ENCODE peak calls at places on chromosome 6, in seven cellular contexts. One of them, this sample, is unnamed.

GRCh38 chr6:133983099-133983939 is 30.3 kb downstream of the TBPL1 start:
- DNase-seq in B cell: no peak
- DNase-seq in EL: peak
- DNase-seq in fibroblast of gingiva: peak
- DNase-seq in activated gamma-delta T cell treated with Interleukin-2 at 50 U/mL for 16 hours: peak
- DNase-seq in mucosa of gallbladder: no peak
- DNase-seq in GM13977: no peak
- DNase-seq in this sample: no peak

GRCh38 chr6:36315921-36316320 is 20.8 kb downstream of the BNIP5 start:
- DNase-seq in EL: no peak
- DNase-seq in mucosa of gallbladder: no peak
- DNase-seq in GM13977: no peak
- DNase-seq in fibroblast of gingiva: no peak
- DNase-seq in activated gamma-delta T cell treated with Interleukin-2 at 50 U/mL for 16 hours: no peak
- DNase-seq in B cell: no peak
- DNase-seq in this sample: no peak

GRCh38 chr6:107807186-107807585 is 16.9 kb downstream of the SCML4 start:
- DNase-seq in activated gamma-delta T cell treated with Interleukin-2 at 50 U/mL for 16 hours: no peak
- DNase-seq in EL: no peak
- DNase-seq in GM13977: no peak
- DNase-seq in fibroblast of gingiva: no peak
- DNase-seq in mucosa of gallbladder: no peak
- DNase-seq in B cell: no peak
- DNase-seq in this sample: no peak

GRCh38 chr6:15444881-15445280 is 199.0 kb downstream of the JARID2 start:
- DNase-seq in GM13977: no peak
- DNase-seq in B cell: no peak
- DNase-seq in fibroblast of gingiva: no peak
- DNase-seq in EL: no peak
- DNase-seq in mucosa of gallbladder: peak
- DNase-seq in activated gamma-delta T cell treated with Interleukin-2 at 50 U/mL for 16 hours: peak
- DNase-seq in this sample: no peak

GRCh38 chr6:74087898-74088297 is 391.9 kb downstream of the CD109 start:
- DNase-seq in fibroblast of gingiva: peak
- DNase-seq in B cell: no peak
- DNase-seq in EL: no peak
- DNase-seq in GM13977: no peak
- DNase-seq in mucosa of gallbladder: no peak
- DNase-seq in activated gamma-delta T cell treated with Interleukin-2 at 50 U/mL for 16 hours: no peak
- DNase-seq in this sample: no peak

GRCh38 chr6:142802124-142802523 is 142.9 kb downstream of the HIVEP2 start:
- DNase-seq in mucosa of gallbladder: no peak
- DNase-seq in activated gamma-delta T cell treated with Interleukin-2 at 50 U/mL for 16 hours: no peak
- DNase-seq in EL: peak
- DNase-seq in fibroblast of gingiva: peak
- DNase-seq in B cell: no peak
- DNase-seq in GM13977: no peak
- DNase-seq in this sample: no peak

GRCh38 chr6:138289739-138290138 is 71.4 kb upstream of the PBOV1 start:
- DNase-seq in B cell: no peak
- DNase-seq in EL: no peak
- DNase-seq in fibroblast of gingiva: no peak
- DNase-seq in GM13977: peak
- DNase-seq in mucosa of gallbladder: peak
- DNase-seq in activated gamma-delta T cell treated with Interleukin-2 at 50 U/mL for 16 hours: no peak
- DNase-seq in this sample: no peak

GRCh38 chr6:49550413-49551125 is at the start of gene C6orf141:
- DNase-seq in fibroblast of gingiva: no peak
- DNase-seq in mucosa of gallbladder: peak
- DNase-seq in activated gamma-delta T cell treated with Interleukin-2 at 50 U/mL for 16 hours: peak
- DNase-seq in EL: peak
- DNase-seq in GM13977: peak
- DNase-seq in B cell: no peak
- DNase-seq in this sample: no peak

GRCh38 chr6:107495196-107495643 is 5.3 kb downstream of the SOBP start:
- DNase-seq in mucosa of gallbladder: no peak
- DNase-seq in EL: peak
- DNase-seq in activated gamma-delta T cell treated with Interleukin-2 at 50 U/mL for 16 hours: no peak
- DNase-seq in fibroblast of gingiva: no peak
- DNase-seq in B cell: no peak
- DNase-seq in GM13977: no peak
- DNase-seq in this sample: no peak

GRCh38 chr6:116779569-116780164 is 14.1 kb upstream of the FAM162B start:
- DNase-seq in activated gamma-delta T cell treated with Interleukin-2 at 50 U/mL for 16 hours: no peak
- DNase-seq in GM13977: no peak
- DNase-seq in B cell: no peak
- DNase-seq in fibroblast of gingiva: peak
- DNase-seq in EL: peak
- DNase-seq in mucosa of gallbladder: no peak
- DNase-seq in this sample: peak

GRCh38 chr6:101402618-101403002 is 9.1 kb downstream of the GRIK2 start:
- DNase-seq in fibroblast of gingiva: no peak
- DNase-seq in activated gamma-delta T cell treated with Interleukin-2 at 50 U/mL for 16 hours: no peak
- DNase-seq in GM13977: no peak
- DNase-seq in mucosa of gallbladder: no peak
- DNase-seq in B cell: no peak
- DNase-seq in EL: peak
- DNase-seq in this sample: no peak

GRCh38 chr6:90003069-90003800 is 109.0 kb downstream of the GJA10 start:
- DNase-seq in activated gamma-delta T cell treated with Interleukin-2 at 50 U/mL for 16 hours: no peak
- DNase-seq in EL: no peak
- DNase-seq in fibroblast of gingiva: no peak
- DNase-seq in B cell: no peak
- DNase-seq in GM13977: no peak
- DNase-seq in mucosa of gallbladder: no peak
- DNase-seq in this sample: no peak

GRCh38 chr6:92114091-92114490 is 1305.3 kb downstream of the EPHA7 start:
- DNase-seq in mucosa of gallbladder: no peak
- DNase-seq in GM13977: no peak
- DNase-seq in B cell: no peak
- DNase-seq in fibroblast of gingiva: no peak
- DNase-seq in activated gamma-delta T cell treated with Interleukin-2 at 50 U/mL for 16 hours: no peak
- DNase-seq in EL: no peak
- DNase-seq in this sample: no peak

GRCh38 chr6:43013020-43013842 is 515 bp downstream of the MEA1 start:
- DNase-seq in activated gamma-delta T cell treated with Interleukin-2 at 50 U/mL for 16 hours: no peak
- DNase-seq in B cell: no peak
- DNase-seq in GM13977: no peak
- DNase-seq in EL: peak
- DNase-seq in mucosa of gallbladder: no peak
- DNase-seq in fibroblast of gingiva: peak
- DNase-seq in this sample: peak

GRCh38 chr6:65937982-65938381 is 231.0 kb upstream of the EYS start:
- DNase-seq in fibroblast of gingiva: no peak
- DNase-seq in activated gamma-delta T cell treated with Interleukin-2 at 50 U/mL for 16 hours: no peak
- DNase-seq in B cell: no peak
- DNase-seq in mucosa of gallbladder: no peak
- DNase-seq in EL: no peak
- DNase-seq in GM13977: no peak
- DNase-seq in this sample: no peak

GRCh38 chr6:127340171-127340570 is 3.2 kb downstream of the ECHDC1 start:
- DNase-seq in fibroblast of gingiva: no peak
- DNase-seq in GM13977: no peak
- DNase-seq in activated gamma-delta T cell treated with Interleukin-2 at 50 U/mL for 16 hours: no peak
- DNase-seq in mucosa of gallbladder: no peak
- DNase-seq in B cell: no peak
- DNase-seq in EL: no peak
- DNase-seq in this sample: no peak

GRCh38 chr6:33080127-33081089 is 4.6 kb downstream of the HLA-DPB1 start:
- DNase-seq in mucosa of gallbladder: peak
- DNase-seq in fibroblast of gingiva: peak
- DNase-seq in EL: peak
- DNase-seq in B cell: no peak
- DNase-seq in GM13977: no peak
- DNase-seq in activated gamma-delta T cell treated with Interleukin-2 at 50 U/mL for 16 hours: no peak
- DNase-seq in this sample: no peak

GRCh38 chr6:49198015-49198414 is 265.0 kb downstream of the MMUT start:
- DNase-seq in activated gamma-delta T cell treated with Interleukin-2 at 50 U/mL for 16 hours: no peak
- DNase-seq in B cell: no peak
- DNase-seq in fibroblast of gingiva: no peak
- DNase-seq in GM13977: no peak
- DNase-seq in EL: no peak
- DNase-seq in mucosa of gallbladder: no peak
- DNase-seq in this sample: no peak

GRCh38 chr6:131043902-131044447 is 19.1 kb downstream of the EPB41L2 start:
- DNase-seq in GM13977: no peak
- DNase-seq in EL: no peak
- DNase-seq in mucosa of gallbladder: no peak
- DNase-seq in fibroblast of gingiva: no peak
- DNase-seq in activated gamma-delta T cell treated with Interleukin-2 at 50 U/mL for 16 hours: no peak
- DNase-seq in B cell: no peak
- DNase-seq in this sample: no peak

GRCh38 chr6:33710296-33711121 is 991 bp downstream of the UQCC2 start:
- DNase-seq in activated gamma-delta T cell treated with Interleukin-2 at 50 U/mL for 16 hours: no peak
- DNase-seq in mucosa of gallbladder: no peak
- DNase-seq in GM13977: no peak
- DNase-seq in B cell: no peak
- DNase-seq in EL: no peak
- DNase-seq in fibroblast of gingiva: no peak
- DNase-seq in this sample: no peak

GRCh38 chr6:20455175-20456075 is 53.7 kb downstream of the E2F3 start:
- DNase-seq in B cell: no peak
- DNase-seq in GM13977: no peak
- DNase-seq in fibroblast of gingiva: peak
- DNase-seq in EL: peak
- DNase-seq in mucosa of gallbladder: no peak
- DNase-seq in activated gamma-delta T cell treated with Interleukin-2 at 50 U/mL for 16 hours: no peak
- DNase-seq in this sample: no peak

GRCh38 chr6:45430590-45431202 is 53.0 kb upstream of the SUPT3H start:
- DNase-seq in mucosa of gallbladder: no peak
- DNase-seq in EL: no peak
- DNase-seq in B cell: no peak
- DNase-seq in activated gamma-delta T cell treated with Interleukin-2 at 50 U/mL for 16 hours: no peak
- DNase-seq in fibroblast of gingiva: no peak
- DNase-seq in GM13977: no peak
- DNase-seq in this sample: no peak

GRCh38 chr6:55445648-55446204 is 118.5 kb downstream of the GFRAL start:
- DNase-seq in activated gamma-delta T cell treated with Interleukin-2 at 50 U/mL for 16 hours: no peak
- DNase-seq in fibroblast of gingiva: peak
- DNase-seq in GM13977: no peak
- DNase-seq in mucosa of gallbladder: no peak
- DNase-seq in EL: peak
- DNase-seq in B cell: no peak
- DNase-seq in this sample: no peak

GRCh38 chr6:43978473-43979360 is 148.5 kb downstream of the MRPL14 start:
- DNase-seq in activated gamma-delta T cell treated with Interleukin-2 at 50 U/mL for 16 hours: no peak
- DNase-seq in GM13977: no peak
- DNase-seq in B cell: peak
- DNase-seq in mucosa of gallbladder: no peak
- DNase-seq in fibroblast of gingiva: peak
- DNase-seq in EL: peak
- DNase-seq in this sample: no peak

GRCh38 chr6:157563611-157564284 is 182.8 kb downstream of the ZDHHC14 start:
- DNase-seq in GM13977: peak
- DNase-seq in B cell: no peak
- DNase-seq in mucosa of gallbladder: no peak
- DNase-seq in EL: no peak
- DNase-seq in fibroblast of gingiva: no peak
- DNase-seq in activated gamma-delta T cell treated with Interleukin-2 at 50 U/mL for 16 hours: no peak
- DNase-seq in this sample: peak

GRCh38 chr6:32952817-32953739 is at the start of gene HLA-DMA:
- DNase-seq in mucosa of gallbladder: peak
- DNase-seq in B cell: peak
- DNase-seq in GM13977: peak
- DNase-seq in fibroblast of gingiva: peak
- DNase-seq in activated gamma-delta T cell treated with Interleukin-2 at 50 U/mL for 16 hours: peak
- DNase-seq in EL: peak
- DNase-seq in this sample: peak

GRCh38 chr6:130385059-130385695 is 19.4 kb downstream of the TMEM200A start:
- DNase-seq in EL: no peak
- DNase-seq in GM13977: no peak
- DNase-seq in fibroblast of gingiva: peak
- DNase-seq in activated gamma-delta T cell treated with Interleukin-2 at 50 U/mL for 16 hours: no peak
- DNase-seq in B cell: no peak
- DNase-seq in mucosa of gallbladder: no peak
- DNase-seq in this sample: no peak

This sample was measured in GM12864.